ENCODE peak calls at places on chromosomes 16 and 17, in eight cellular contexts. One of them, this sample, is unnamed.

GRCh38 chr17:49576121-49576905 is 642 bp downstream of the NXPH3 start:
- DNase-seq in heart right ventricle: peak; percentile 65
- DNase-seq in psoas muscle: peak; percentile 43
- DNase-seq in left lung: no peak
- DNase-seq in fibroblast of lung: peak; percentile 35
- DNase-seq in GM10248: no peak
- DNase-seq in progenitor cell of endocrine pancreas: no peak
- DNase-seq in endothelial cell: peak; percentile 58
- DNase-seq in this sample: no peak

GRCh38 chr16:11142261-11142630 is 113.8 kb downstream of the SOCS1 start:
- DNase-seq in endothelial cell: no peak
- DNase-seq in heart right ventricle: peak; percentile 47
- DNase-seq in psoas muscle: no peak
- DNase-seq in left lung: no peak
- DNase-seq in GM10248: no peak
- DNase-seq in fibroblast of lung: no peak
- DNase-seq in progenitor cell of endocrine pancreas: no peak
- DNase-seq in this sample: no peak

GRCh38 chr16:67927131-67927941 is 4.3 kb downstream of the CTRL start:
- DNase-seq in progenitor cell of endocrine pancreas: no peak
- DNase-seq in GM10248: no peak
- DNase-seq in psoas muscle: no peak
- DNase-seq in left lung: no peak
- DNase-seq in fibroblast of lung: no peak
- DNase-seq in endothelial cell: no peak
- DNase-seq in heart right ventricle: no peak
- DNase-seq in this sample: no peak

GRCh38 chr16:1543085-1543896 is 9.8 kb downstream of the TMEM204 start:
- DNase-seq in progenitor cell of endocrine pancreas: no peak
- DNase-seq in GM10248: peak; percentile 71
- DNase-seq in psoas muscle: peak; percentile 77
- DNase-seq in heart right ventricle: peak; percentile 81
- DNase-seq in fibroblast of lung: peak; percentile 87
- DNase-seq in left lung: peak; percentile 67
- DNase-seq in endothelial cell: peak; percentile 25
- DNase-seq in this sample: no peak

GRCh38 chr16:62391940-62392339 is 355.7 kb upstream of the CDH8 start:
- DNase-seq in progenitor cell of endocrine pancreas: no peak
- DNase-seq in GM10248: no peak
- DNase-seq in fibroblast of lung: no peak
- DNase-seq in psoas muscle: no peak
- DNase-seq in heart right ventricle: no peak
- DNase-seq in endothelial cell: no peak
- DNase-seq in left lung: no peak
- DNase-seq in this sample: no peak

GRCh38 chr16:19393226-19394074 is 24.2 kb upstream of the TMC5 start:
- DNase-seq in endothelial cell: no peak
- DNase-seq in psoas muscle: no peak
- DNase-seq in heart right ventricle: no peak
- DNase-seq in left lung: peak; percentile 42
- DNase-seq in progenitor cell of endocrine pancreas: no peak
- DNase-seq in GM10248: no peak
- DNase-seq in fibroblast of lung: peak; percentile 87
- DNase-seq in this sample: no peak

GRCh38 chr16:68823401-68823800 is 19.9 kb upstream of the TANGO6 start:
- DNase-seq in GM10248: no peak
- DNase-seq in progenitor cell of endocrine pancreas: no peak
- DNase-seq in endothelial cell: no peak
- DNase-seq in fibroblast of lung: peak; percentile 96
- DNase-seq in left lung: no peak
- DNase-seq in heart right ventricle: no peak
- DNase-seq in psoas muscle: no peak
- DNase-seq in this sample: no peak

GRCh38 chr16:84618428-84619102 is 687 bp upstream of the COTL1 start:
- DNase-seq in fibroblast of lung: peak; percentile 99
- DNase-seq in endothelial cell: no peak
- DNase-seq in heart right ventricle: no peak
- DNase-seq in GM10248: no peak
- DNase-seq in psoas muscle: peak; percentile 42
- DNase-seq in left lung: no peak
- DNase-seq in progenitor cell of endocrine pancreas: no peak
- DNase-seq in this sample: no peak

GRCh38 chr16:52488837-52489289 is 58.1 kb downstream of the TOX3 start:
- DNase-seq in GM10248: no peak
- DNase-seq in fibroblast of lung: no peak
- DNase-seq in progenitor cell of endocrine pancreas: no peak
- DNase-seq in heart right ventricle: no peak
- DNase-seq in endothelial cell: no peak
- DNase-seq in psoas muscle: no peak
- DNase-seq in left lung: no peak
- DNase-seq in this sample: no peak

GRCh38 chr17:2295575-2295974 is 8.0 kb downstream of the SMG6 start:
- DNase-seq in heart right ventricle: no peak
- DNase-seq in progenitor cell of endocrine pancreas: no peak
- DNase-seq in GM10248: no peak
- DNase-seq in fibroblast of lung: peak; percentile 30
- DNase-seq in left lung: no peak
- DNase-seq in endothelial cell: no peak
- DNase-seq in psoas muscle: no peak
- DNase-seq in this sample: no peak

GRCh38 chr16:88403794-88404581 is 21.2 kb downstream of the ZNF469 start:
- DNase-seq in fibroblast of lung: peak; percentile 36
- DNase-seq in GM10248: no peak
- DNase-seq in left lung: no peak
- DNase-seq in progenitor cell of endocrine pancreas: no peak
- DNase-seq in heart right ventricle: no peak
- DNase-seq in psoas muscle: no peak
- DNase-seq in endothelial cell: no peak
- DNase-seq in this sample: no peak
- TF ChIP-seq CTCF in fibroblast of lung: no peak
- TF ChIP-seq CTCF in GM10248: no peak
- TF ChIP-seq CTCF in left lung: no peak
- TF ChIP-seq CTCF in progenitor cell of endocrine pancreas: no peak
- TF ChIP-seq CTCF in heart right ventricle: no peak
- TF ChIP-seq CTCF in psoas muscle: no peak
- TF ChIP-seq CTCF in endothelial cell: no peak
- TF ChIP-seq CTCF in this sample: no peak

GRCh38 chr17:28554565-28554964 is 2.1 kb upstream of the UNC119 start:
- DNase-seq in heart right ventricle: no peak
- DNase-seq in endothelial cell: no peak
- DNase-seq in GM10248: no peak
- DNase-seq in progenitor cell of endocrine pancreas: no peak
- DNase-seq in fibroblast of lung: no peak
- DNase-seq in psoas muscle: no peak
- DNase-seq in left lung: no peak
- DNase-seq in this sample: no peak
- TF ChIP-seq CTCF in heart right ventricle: no peak
- TF ChIP-seq CTCF in endothelial cell: no peak
- TF ChIP-seq CTCF in GM10248: no peak
- TF ChIP-seq CTCF in progenitor cell of endocrine pancreas: no peak
- TF ChIP-seq CTCF in fibroblast of lung: peak; percentile 40
- TF ChIP-seq CTCF in psoas muscle: no peak
- TF ChIP-seq CTCF in left lung: no peak
- TF ChIP-seq CTCF in this sample: no peak

DNA sequence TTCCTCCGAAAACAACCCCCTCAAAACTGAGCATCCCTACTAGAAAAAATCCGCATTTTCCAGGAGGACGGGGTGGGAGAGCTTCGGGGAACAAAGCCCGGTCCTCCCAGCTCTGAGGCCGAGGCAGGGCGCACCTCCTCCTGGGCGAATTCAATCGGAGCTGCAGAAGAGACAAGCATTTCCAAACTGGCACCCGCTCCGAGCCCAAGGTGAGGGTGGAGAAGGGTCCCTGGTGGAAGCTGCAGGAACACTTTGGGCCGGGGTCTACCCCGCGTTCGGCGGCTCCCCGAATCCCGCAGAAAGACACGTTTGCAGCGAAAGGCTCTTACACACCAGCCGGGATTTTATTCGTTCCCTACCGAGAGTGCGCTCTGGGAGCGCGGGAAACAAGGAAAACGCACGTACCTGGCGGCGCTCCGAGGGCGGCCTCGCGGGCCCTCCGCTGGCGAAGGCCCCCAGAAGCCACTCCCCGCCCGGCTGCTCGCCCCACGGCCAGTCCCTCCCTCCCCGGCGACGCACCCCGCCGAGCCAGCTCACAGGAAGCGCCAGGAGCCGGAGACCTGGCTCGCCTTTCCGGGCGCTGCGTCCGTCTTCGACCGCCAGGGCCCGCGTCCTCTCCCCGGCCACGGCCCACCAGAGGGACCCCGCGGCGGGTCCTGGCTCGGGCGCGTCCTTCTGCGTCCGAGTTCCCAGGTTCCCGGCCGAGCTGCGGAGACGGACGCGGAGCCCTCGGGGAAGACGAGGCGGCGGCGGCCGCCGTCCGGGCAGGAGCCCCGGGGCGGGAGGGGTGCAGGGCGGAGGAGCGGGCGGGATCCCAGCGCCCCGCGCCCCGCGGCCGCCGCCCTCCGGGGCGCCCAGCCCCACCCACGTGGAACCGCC is 49.8 kb upstream of the BAHCC1 start:
- DNase-seq in fibroblast of lung: peak; percentile 89
- DNase-seq in left lung: peak; percentile 84
- DNase-seq in endothelial cell: peak; percentile 90
- DNase-seq in progenitor cell of endocrine pancreas: peak; percentile 62
- DNase-seq in heart right ventricle: peak; percentile 92
- DNase-seq in psoas muscle: peak; percentile 94
- DNase-seq in GM10248: peak; percentile 88
- DNase-seq in this sample: peak; percentile 52
- TF ChIP-seq CTCF in fibroblast of lung: no peak
- TF ChIP-seq CTCF in left lung: peak; percentile 45
- TF ChIP-seq CTCF in endothelial cell: peak; percentile 60
- TF ChIP-seq CTCF in progenitor cell of endocrine pancreas: peak; percentile 46
- TF ChIP-seq CTCF in heart right ventricle: peak; percentile 42
- TF ChIP-seq CTCF in psoas muscle: peak; percentile 39
- TF ChIP-seq CTCF in GM10248: no peak
- TF ChIP-seq CTCF in this sample: no peak

GRCh38 chr17:75998327-75998795 is 2.3 kb upstream of the CDK3 start:
- DNase-seq in GM10248: no peak
- DNase-seq in heart right ventricle: no peak
- DNase-seq in psoas muscle: no peak
- DNase-seq in left lung: no peak
- DNase-seq in progenitor cell of endocrine pancreas: no peak
- DNase-seq in endothelial cell: no peak
- DNase-seq in fibroblast of lung: no peak
- DNase-seq in this sample: no peak
- TF ChIP-seq CTCF in GM10248: no peak
- TF ChIP-seq CTCF in heart right ventricle: no peak
- TF ChIP-seq CTCF in psoas muscle: no peak
- TF ChIP-seq CTCF in left lung: no peak
- TF ChIP-seq CTCF in progenitor cell of endocrine pancreas: no peak
- TF ChIP-seq CTCF in endothelial cell: no peak
- TF ChIP-seq CTCF in fibroblast of lung: no peak
- TF ChIP-seq CTCF in this sample: no peak

GRCh38 chr16:57382535-57383275 is 10.4 kb downstream of the CX3CL1 start:
- DNase-seq in psoas muscle: no peak
- DNase-seq in fibroblast of lung: no peak
- DNase-seq in progenitor cell of endocrine pancreas: no peak
- DNase-seq in left lung: no peak
- DNase-seq in endothelial cell: no peak
- DNase-seq in GM10248: no peak
- DNase-seq in heart right ventricle: no peak
- DNase-seq in this sample: no peak
- TF ChIP-seq CTCF in psoas muscle: no peak
- TF ChIP-seq CTCF in fibroblast of lung: no peak
- TF ChIP-seq CTCF in progenitor cell of endocrine pancreas: no peak
- TF ChIP-seq CTCF in left lung: no peak
- TF ChIP-seq CTCF in endothelial cell: no peak
- TF ChIP-seq CTCF in GM10248: no peak
- TF ChIP-seq CTCF in heart right ventricle: no peak
- TF ChIP-seq CTCF in this sample: no peak

GRCh38 chr17:42016952-42017865 is at the start of gene DNAJC7:
- DNase-seq in fibroblast of lung: peak; percentile 90
- DNase-seq in progenitor cell of endocrine pancreas: peak; percentile 77
- DNase-seq in endothelial cell: peak; percentile 84
- DNase-seq in psoas muscle: peak; percentile 92
- DNase-seq in heart right ventricle: peak; percentile 92
- DNase-seq in GM10248: peak; percentile 96
- DNase-seq in left lung: peak; percentile 95
- DNase-seq in this sample: peak; percentile 86
- TF ChIP-seq CTCF in fibroblast of lung: no peak
- TF ChIP-seq CTCF in progenitor cell of endocrine pancreas: no peak
- TF ChIP-seq CTCF in endothelial cell: no peak
- TF ChIP-seq CTCF in psoas muscle: no peak
- TF ChIP-seq CTCF in heart right ventricle: no peak
- TF ChIP-seq CTCF in GM10248: no peak
- TF ChIP-seq CTCF in left lung: no peak
- TF ChIP-seq CTCF in this sample: no peak

DNA sequence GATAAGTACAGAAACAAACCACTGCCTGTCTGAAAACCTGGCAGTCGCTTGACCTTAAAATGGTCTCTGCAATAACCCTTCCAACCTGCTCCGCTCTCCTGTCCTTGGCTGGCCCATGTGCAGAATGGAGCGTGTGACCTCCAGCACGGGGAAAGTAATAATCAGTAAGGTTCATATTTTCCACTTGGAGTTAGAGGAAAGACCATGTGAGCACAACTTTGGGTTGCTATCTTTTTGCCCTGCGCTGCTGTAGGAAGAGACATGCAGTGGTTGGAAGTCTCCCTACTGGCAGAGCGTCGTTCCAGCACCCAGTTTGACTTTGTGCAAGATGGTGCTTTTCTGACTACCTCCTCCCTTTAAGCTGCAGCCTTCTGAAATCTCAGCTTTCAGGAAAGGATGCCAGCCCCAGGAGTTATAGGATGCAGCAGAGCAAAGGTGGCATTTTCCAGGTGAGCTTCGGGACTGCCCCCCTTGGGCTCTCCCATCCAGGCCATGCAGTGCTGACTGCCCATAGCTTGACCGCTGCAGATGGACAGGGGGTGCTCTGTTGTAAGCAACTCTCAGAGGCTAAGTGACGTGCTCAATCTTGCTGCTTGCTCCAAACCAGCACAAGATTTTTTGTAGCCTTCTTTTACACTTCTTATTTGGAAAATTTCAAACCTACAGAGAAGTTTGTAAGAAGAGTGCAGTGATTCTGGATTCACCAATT is 110.7 kb upstream of the NOL11 start:
- DNase-seq in progenitor cell of endocrine pancreas: no peak
- DNase-seq in heart right ventricle: no peak
- DNase-seq in psoas muscle: no peak
- DNase-seq in endothelial cell: no peak
- DNase-seq in left lung: no peak
- DNase-seq in GM10248: no peak
- DNase-seq in fibroblast of lung: no peak
- DNase-seq in this sample: no peak
- TF ChIP-seq CTCF in progenitor cell of endocrine pancreas: no peak
- TF ChIP-seq CTCF in heart right ventricle: no peak
- TF ChIP-seq CTCF in psoas muscle: no peak
- TF ChIP-seq CTCF in endothelial cell: no peak
- TF ChIP-seq CTCF in left lung: no peak
- TF ChIP-seq CTCF in GM10248: no peak
- TF ChIP-seq CTCF in fibroblast of lung: no peak
- TF ChIP-seq CTCF in this sample: no peak

GRCh38 chr17:296382-296781 is 56.2 kb downstream of the RPH3AL start:
- DNase-seq in left lung: peak; percentile 13
- DNase-seq in progenitor cell of endocrine pancreas: no peak
- DNase-seq in fibroblast of lung: no peak
- DNase-seq in psoas muscle: no peak
- DNase-seq in GM10248: no peak
- DNase-seq in endothelial cell: no peak
- DNase-seq in heart right ventricle: no peak
- DNase-seq in this sample: no peak
- TF ChIP-seq CTCF in left lung: no peak
- TF ChIP-seq CTCF in progenitor cell of endocrine pancreas: no peak
- TF ChIP-seq CTCF in fibroblast of lung: no peak
- TF ChIP-seq CTCF in psoas muscle: no peak
- TF ChIP-seq CTCF in GM10248: no peak
- TF ChIP-seq CTCF in endothelial cell: no peak
- TF ChIP-seq CTCF in heart right ventricle: no peak
- TF ChIP-seq CTCF in this sample: no peak